ENCODE peak calls at places on chromosomes 13 and 19, in four cellular contexts. M is left cardiac atrium, Z is endothelial cell of umbilical vein, T is ascending aorta. E is an unnamed sample.

GRCh38 chr19:6588508-6589345 is 2.2 kb downstream of the CD70 start:
- DNase-seq in M (no peak), Z (no peak), T (no peak), E (no peak)

GRCh38 chr19:1828279-1829238 is 16.5 kb upstream of the ATP8B3 start:
- DNase-seq in Z (no peak), M (no peak), T (no peak), E (no peak)

GRCh38 chr13:83150616-83151307 is 731.5 kb downstream of the SLITRK1 start:
- DNase-seq in T (no peak), M (no peak), Z (no peak), E (no peak)

GRCh38 chr19:4327252-4327876 is 11.3 kb downstream of the STAP2 start:
- DNase-seq in T (peak), M (peak), Z (peak), E (peak)

GRCh38 chr19:13953021-13953531 is 767 bp downstream of the DCAF15 start:
- DNase-seq in Z (peak), T (no peak), M (no peak), E (no peak)

GRCh38 chr19:43662487-43662886 is 7.5 kb downstream of the PLAUR start:
- DNase-seq in Z (no peak), M (no peak), T (no peak), E (no peak)

GRCh38 chr13:27978301-27978968 is 9.3 kb upstream of the CDX2 start:
- DNase-seq in Z (no peak), M (no peak), T (no peak), E (no peak)

GRCh38 chr13:50222569-50223332 is 207.5 kb downstream of the KCNRG start:
- DNase-seq in T (peak), M (peak), Z (no peak), E (no peak)

GRCh38 chr13:95601906-95602305 is 42.6 kb downstream of the DZIP1 start:
- DNase-seq in T (no peak), M (no peak), Z (no peak), E (no peak)

GRCh38 chr13:49053215-49053614 is 77.5 kb downstream of the FNDC3A start:
- DNase-seq in Z (no peak), T (no peak), M (no peak), E (no peak)

GRCh38 chr19:45900661-45901431 is 1.6 kb downstream of the MYPOP start:
- DNase-seq in Z (no peak), M (no peak), T (no peak), E (no peak)

GRCh38 chr19:19274716-19275115 is 1.6 kb upstream of the TM6SF2 start:
- DNase-seq in T (no peak), Z (no peak), M (no peak), E (no peak)

GRCh38 chr19:2385053-2385721 is 25.1 kb downstream of the TMPRSS9 start:
- DNase-seq in T (no peak), M (no peak), Z (peak), E (no peak)

E was measured in stimulated activated naive CD8-positive, alpha-beta T cell treated with anti-CD3 and anti-CD28 coated beads, Interleukin-15, amount 100 ng/mL, for 72 hours.